ENCODE peak calls at places on chromosomes 6 and 20, in seven cellular contexts. One of them, this sample, is unnamed.

GRCh38 chr20:62232194-62232593 is 6.1 kb upstream of the OSBPL2 start:
- DNase-seq in K562: no peak
- DNase-seq in HCT116: no peak
- DNase-seq in H1: no peak
- DNase-seq in GM12878: no peak
- DNase-seq in SK-N-SH: peak; percentile 82
- DNase-seq in HepG2: no peak
- DNase-seq in this sample: no peak

GRCh38 chr6:56540950-56541600 is 101.6 kb downstream of the DST start:
- DNase-seq in K562: peak; percentile 12
- DNase-seq in HCT116: no peak
- DNase-seq in H1: no peak
- DNase-seq in GM12878: no peak
- DNase-seq in SK-N-SH: no peak
- DNase-seq in HepG2: peak; percentile 77
- DNase-seq in this sample: peak; percentile 63

GRCh38 chr6:133128191-133128590 is 113.0 kb upstream of the EYA4 start:
- DNase-seq in K562: no peak
- DNase-seq in HCT116: no peak
- DNase-seq in H1: no peak
- DNase-seq in GM12878: no peak
- DNase-seq in SK-N-SH: no peak
- DNase-seq in HepG2: peak; percentile 25
- DNase-seq in this sample: no peak

GRCh38 chr6:43869792-43870659 is 100.0 kb downstream of the VEGFA start:
- DNase-seq in K562: no peak
- DNase-seq in HCT116: no peak
- DNase-seq in H1: no peak
- DNase-seq in GM12878: no peak
- DNase-seq in SK-N-SH: no peak
- DNase-seq in HepG2: no peak
- DNase-seq in this sample: no peak

GRCh38 chr20:56839791-56840190 is 210.7 kb downstream of the TFAP2C start:
- DNase-seq in K562: no peak
- DNase-seq in HCT116: no peak
- DNase-seq in H1: no peak
- DNase-seq in GM12878: no peak
- DNase-seq in SK-N-SH: no peak
- DNase-seq in HepG2: no peak
- DNase-seq in this sample: no peak

GRCh38 chr6:140774080-140774505 is 1358.6 kb upstream of the GJE1 start:
- DNase-seq in K562: no peak
- DNase-seq in HCT116: peak; percentile 4
- DNase-seq in H1: no peak
- DNase-seq in GM12878: peak; percentile 30
- DNase-seq in SK-N-SH: no peak
- DNase-seq in HepG2: no peak
- DNase-seq in this sample: peak; percentile 82

GRCh38 chr6:21595951-21596378 is 2.4 kb downstream of the SOX4 start:
- DNase-seq in K562: no peak
- DNase-seq in HCT116: no peak
- DNase-seq in H1: no peak
- DNase-seq in GM12878: no peak
- DNase-seq in SK-N-SH: peak; percentile 47
- DNase-seq in HepG2: no peak
- DNase-seq in this sample: no peak

GRCh38 chr20:50586531-50587232 is 76.5 kb downstream of the PTPN1 start:
- DNase-seq in K562: no peak
- DNase-seq in HCT116: no peak
- DNase-seq in H1: no peak
- DNase-seq in GM12878: no peak
- DNase-seq in SK-N-SH: no peak
- DNase-seq in HepG2: no peak
- DNase-seq in this sample: no peak

GRCh38 chr20:36281785-36282380 is 24.3 kb upstream of the DLGAP4 start:
- DNase-seq in K562: no peak
- DNase-seq in HCT116: no peak
- DNase-seq in H1: no peak
- DNase-seq in GM12878: no peak
- DNase-seq in SK-N-SH: no peak
- DNase-seq in HepG2: no peak
- DNase-seq in this sample: no peak

GRCh38 chr20:43490038-43490437 is 17.5 kb upstream of the L3MBTL1 start:
- DNase-seq in K562: no peak
- DNase-seq in HCT116: no peak
- DNase-seq in H1: no peak
- DNase-seq in GM12878: no peak
- DNase-seq in SK-N-SH: no peak
- DNase-seq in HepG2: no peak
- DNase-seq in this sample: no peak

GRCh38 chr20:44748005-44748370 is 2.3 kb downstream of the KCNK15 start:
- DNase-seq in K562: no peak
- DNase-seq in HCT116: peak; percentile 18
- DNase-seq in H1: no peak
- DNase-seq in GM12878: no peak
- DNase-seq in SK-N-SH: peak; percentile 86
- DNase-seq in HepG2: peak; percentile 23
- DNase-seq in this sample: no peak

GRCh38 chr20:56445540-56445939 is 22.9 kb upstream of the RTF2 start:
- DNase-seq in K562: no peak
- DNase-seq in HCT116: no peak
- DNase-seq in H1: no peak
- DNase-seq in GM12878: no peak
- DNase-seq in SK-N-SH: no peak
- DNase-seq in HepG2: no peak
- DNase-seq in this sample: no peak

GRCh38 chr6:158769696-158770446 is 49.3 kb downstream of the EZR start:
- DNase-seq in K562: no peak
- DNase-seq in HCT116: no peak
- DNase-seq in H1: no peak
- DNase-seq in GM12878: no peak
- DNase-seq in SK-N-SH: no peak
- DNase-seq in HepG2: no peak
- DNase-seq in this sample: no peak

GRCh38 chr6:26554669-26555504 is 16.7 kb downstream of the HMGN4 start:
- DNase-seq in K562: peak; percentile 31
- DNase-seq in HCT116: no peak
- DNase-seq in H1: no peak
- DNase-seq in GM12878: no peak
- DNase-seq in SK-N-SH: no peak
- DNase-seq in HepG2: peak; percentile 69
- DNase-seq in this sample: peak; percentile 69

GRCh38 chr6:26553739-26554668 is 15.8 kb downstream of the HMGN4 start:
- DNase-seq in K562: peak; percentile 62
- DNase-seq in HCT116: peak; percentile 81
- DNase-seq in H1: no peak
- DNase-seq in GM12878: no peak
- DNase-seq in SK-N-SH: no peak
- DNase-seq in HepG2: peak; percentile 81
- DNase-seq in this sample: peak; percentile 93

GRCh38 chr6:26553264-26553738 is 15.1 kb downstream of the HMGN4 start:
- DNase-seq in K562: peak; percentile 80
- DNase-seq in HCT116: peak; percentile 69
- DNase-seq in H1: no peak
- DNase-seq in GM12878: no peak
- DNase-seq in SK-N-SH: peak; percentile 74
- DNase-seq in HepG2: peak; percentile 78
- DNase-seq in this sample: peak; percentile 82

GRCh38 chr6:26556263-26557070 is 18.3 kb downstream of the HMGN4 start:
- DNase-seq in K562: peak; percentile 77
- DNase-seq in HCT116: peak; percentile 84
- DNase-seq in H1: no peak
- DNase-seq in GM12878: no peak
- DNase-seq in SK-N-SH: peak; percentile 48
- DNase-seq in HepG2: peak; percentile 93
- DNase-seq in this sample: peak; percentile 59

DNA sequence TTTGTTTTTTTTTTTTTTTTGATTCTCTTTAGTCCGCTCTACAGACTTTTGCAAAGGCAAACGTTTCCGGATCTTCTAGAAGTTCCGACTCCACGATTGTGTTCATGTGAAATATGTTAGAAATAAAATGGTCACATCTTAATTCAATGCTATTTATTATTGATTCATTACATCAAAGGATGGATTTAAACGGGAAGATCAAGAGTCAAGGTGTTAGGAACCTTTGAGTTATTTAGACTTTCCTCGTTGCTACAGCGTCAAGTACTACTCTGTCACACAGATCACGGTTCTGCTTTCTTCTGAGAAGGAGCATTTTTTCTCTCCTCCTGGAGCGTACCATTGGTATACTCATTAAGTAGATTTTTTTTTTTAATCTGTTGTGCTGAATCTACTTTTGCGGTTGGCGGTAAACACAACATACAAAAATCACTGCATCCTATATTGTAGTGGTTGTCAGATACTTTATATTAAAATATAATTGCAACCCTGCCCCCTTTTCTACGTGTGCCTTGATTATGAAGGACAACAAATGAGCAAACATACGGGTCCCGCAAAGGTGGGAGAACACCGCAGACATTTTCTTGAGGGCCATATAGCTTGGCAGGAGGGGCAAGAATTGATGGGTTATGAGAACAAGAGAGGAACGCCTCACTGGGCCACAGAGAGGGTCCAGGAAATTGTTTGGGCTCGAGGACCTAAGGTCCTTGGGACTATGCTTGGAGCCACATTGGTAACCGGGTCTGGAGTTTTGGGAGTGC is 17.5 kb downstream of the HMGN4 start:
- DNase-seq in K562: peak; percentile 26
- DNase-seq in HCT116: no peak
- DNase-seq in H1: no peak
- DNase-seq in GM12878: no peak
- DNase-seq in SK-N-SH: no peak
- DNase-seq in HepG2: no peak
- DNase-seq in this sample: no peak
- H3K9ac ChIP-seq in K562: peak overlapping the region; percentile 86
- H3K9ac ChIP-seq in HCT116: no peak overlapping the region
- H3K9ac ChIP-seq in H1: no peak overlapping the region
- H3K9ac ChIP-seq in GM12878: no peak overlapping the region
- H3K9ac ChIP-seq in SK-N-SH: no peak overlapping the region
- H3K9ac ChIP-seq in HepG2: peak overlapping the region; percentile 36
- H3K9ac ChIP-seq in this sample: peak overlapping the region; percentile 24

GRCh38 chr20:24950836-24951525 is 1.9 kb downstream of the CST7 start:
- DNase-seq in K562: no peak
- DNase-seq in HCT116: no peak
- DNase-seq in H1: no peak
- DNase-seq in GM12878: no peak
- DNase-seq in SK-N-SH: no peak
- DNase-seq in HepG2: no peak
- DNase-seq in this sample: no peak

GRCh38 chr20:24951536-24952047 is 2.5 kb downstream of the CST7 start:
- DNase-seq in K562: no peak
- DNase-seq in HCT116: no peak
- DNase-seq in H1: no peak
- DNase-seq in GM12878: no peak
- DNase-seq in SK-N-SH: no peak
- DNase-seq in HepG2: no peak
- DNase-seq in this sample: no peak

GRCh38 chr20:24950128-24950835 is 1.2 kb downstream of the CST7 start:
- DNase-seq in K562: no peak
- DNase-seq in HCT116: no peak
- DNase-seq in H1: no peak
- DNase-seq in GM12878: no peak
- DNase-seq in SK-N-SH: no peak
- DNase-seq in HepG2: no peak
- DNase-seq in this sample: no peak

GRCh38 chr20:24948939-24949679 is at the start of gene CST7:
- DNase-seq in K562: no peak
- DNase-seq in HCT116: no peak
- DNase-seq in H1: no peak
- DNase-seq in GM12878: peak; percentile 12
- DNase-seq in SK-N-SH: no peak
- DNase-seq in HepG2: no peak
- DNase-seq in this sample: no peak

GRCh38 chr20:24949756-24950127 is 673 bp downstream of the CST7 start:
- DNase-seq in K562: no peak
- DNase-seq in HCT116: no peak
- DNase-seq in H1: no peak
- DNase-seq in GM12878: no peak
- DNase-seq in SK-N-SH: no peak
- DNase-seq in HepG2: no peak
- DNase-seq in this sample: no peak
- TF ChIP-seq MAX in K562: no peak
- TF ChIP-seq MAX in HCT116: no peak
- TF ChIP-seq MAX in H1: no peak
- TF ChIP-seq MAX in GM12878: no peak
- TF ChIP-seq MAX in SK-N-SH: no peak
- TF ChIP-seq MAX in HepG2: no peak
- TF ChIP-seq MAX in this sample: no peak

DNA sequence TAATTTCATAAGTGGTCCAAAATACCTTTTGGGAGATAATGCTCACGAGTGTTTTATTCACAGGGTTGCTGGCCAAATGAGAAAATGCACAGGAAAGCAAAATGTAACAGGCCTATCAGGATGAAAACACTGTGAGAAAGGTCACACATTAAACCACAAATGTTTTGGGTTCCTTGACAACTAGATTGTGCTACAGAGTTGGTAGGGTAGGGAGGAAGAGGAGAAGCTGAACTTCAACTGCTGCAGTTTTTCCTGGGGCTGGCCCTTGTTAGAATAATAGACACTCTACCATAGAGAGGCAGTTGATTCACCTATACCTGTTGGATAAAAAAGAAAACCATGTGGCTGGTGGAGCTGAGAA is 28.1 kb upstream of the PAQR8 start:
- DNase-seq in K562: no peak
- DNase-seq in HCT116: no peak
- DNase-seq in H1: no peak
- DNase-seq in GM12878: no peak
- DNase-seq in SK-N-SH: no peak
- DNase-seq in HepG2: no peak
- DNase-seq in this sample: no peak
- H3K4me1 ChIP-seq in K562: peaks cover 36% of the 10 kb centered on the region
- H3K4me1 ChIP-seq in HCT116: peaks cover 8% of the 10 kb centered on the region
- H3K4me1 ChIP-seq in H1: no peaks in the 10 kb centered on the region
- H3K4me1 ChIP-seq in GM12878: peaks cover 14% of the 10 kb centered on the region
- H3K4me1 ChIP-seq in SK-N-SH: no peaks in the 10 kb centered on the region
- H3K4me1 ChIP-seq in HepG2: peaks cover 65% of the 10 kb centered on the region
- H3K4me1 ChIP-seq in this sample: no peaks in the 10 kb centered on the region

GRCh38 chr20:53177687-53178086 is 205.5 kb downstream of the TSHZ2 start:
- DNase-seq in K562: no peak
- DNase-seq in HCT116: no peak
- DNase-seq in H1: no peak
- DNase-seq in GM12878: no peak
- DNase-seq in SK-N-SH: no peak
- DNase-seq in HepG2: no peak
- DNase-seq in this sample: no peak

GRCh38 chr20:53179749-53180148 is 207.6 kb downstream of the TSHZ2 start:
- DNase-seq in K562: no peak
- DNase-seq in HCT116: no peak
- DNase-seq in H1: no peak
- DNase-seq in GM12878: no peak
- DNase-seq in SK-N-SH: no peak
- DNase-seq in HepG2: no peak
- DNase-seq in this sample: no peak

GRCh38 chr20:53181866-53182376 is 209.8 kb downstream of the TSHZ2 start:
- DNase-seq in K562: no peak
- DNase-seq in HCT116: no peak
- DNase-seq in H1: no peak
- DNase-seq in GM12878: no peak
- DNase-seq in SK-N-SH: no peak
- DNase-seq in HepG2: no peak
- DNase-seq in this sample: no peak

GRCh38 chr20:53183181-53183580 is 211.0 kb downstream of the TSHZ2 start:
- DNase-seq in K562: no peak
- DNase-seq in HCT116: no peak
- DNase-seq in H1: no peak
- DNase-seq in GM12878: no peak
- DNase-seq in SK-N-SH: no peak
- DNase-seq in HepG2: no peak
- DNase-seq in this sample: no peak

GRCh38 chr20:53180928-53181362 is 208.8 kb downstream of the TSHZ2 start:
- DNase-seq in K562: peak; percentile 18
- DNase-seq in HCT116: no peak
- DNase-seq in H1: no peak
- DNase-seq in GM12878: no peak
- DNase-seq in SK-N-SH: no peak
- DNase-seq in HepG2: no peak
- DNase-seq in this sample: no peak
- H3K9ac ChIP-seq in K562: no peak overlapping the region
- H3K9ac ChIP-seq in HCT116: no peak overlapping the region
- H3K9ac ChIP-seq in H1: no peak overlapping the region
- H3K9ac ChIP-seq in GM12878: no peak overlapping the region
- H3K9ac ChIP-seq in SK-N-SH: no peak overlapping the region
- H3K9ac ChIP-seq in HepG2: no peak overlapping the region
- H3K9ac ChIP-seq in this sample: no peak overlapping the region

This sample was measured in endothelial cell of umbilical vein.